ENCODE peak calls at places on chromosomes 1 and 21, in ten cellular contexts. P is H1, B is lower leg skin, Y is prostate gland, R is sigmoid colon, N is GM12891, L is GM12878, A is esophagus squamous epithelium, C is esophagus muscularis mucosa, Z is transverse colon. Q is an unnamed sample.

GRCh38 chr1:7218210-7218832 is 433.1 kb downstream of the CAMTA1 start:
- DNase-seq in Z (peak), Y (no peak), R (no peak), B (no peak), C (peak), P (peak), N (peak), L (no peak), A (no peak), Q (no peak)

GRCh38 chr1:224500802-224501201 is 66.2 kb upstream of the WDR26 start:
- DNase-seq in C (no peak), P (no peak), R (no peak), Y (no peak), B (no peak), N (no peak), A (no peak), L (no peak), Z (no peak), Q (no peak)

GRCh38 chr1:176692431-176692830 is 229.5 kb downstream of the PAPPA2 start:
- DNase-seq in L (no peak), C (no peak), A (no peak), R (peak), N (no peak), Z (peak), Y (no peak), P (no peak), B (no peak), Q (no peak)

GRCh38 chr1:189606795-189607476 is 870.7 kb downstream of the BRINP3 start:
- DNase-seq in B (no peak), N (no peak), A (no peak), P (no peak), L (no peak), Y (no peak), C (no peak), Z (no peak), R (no peak), Q (no peak)

GRCh38 chr1:59165353-59165752 is 131.5 kb upstream of the FGGY start:
- DNase-seq in L (no peak), N (no peak), A (no peak), R (no peak), P (no peak), Y (no peak), B (no peak), C (no peak), Z (no peak), Q (no peak)

GRCh38 chr1:1040004-1040991 is 20.4 kb downstream of the AGRN start:
- DNase-seq in Y (peak), N (peak), Z (peak), B (no peak), C (no peak), P (peak), R (peak), L (no peak), A (no peak), Q (no peak)

GRCh38 chr1:70896224-70896623 is 151.4 kb downstream of the PTGER3 start:
- DNase-seq in A (no peak), Y (no peak), B (no peak), N (no peak), Z (no peak), R (no peak), C (no peak), P (no peak), L (no peak), Q (no peak)

GRCh38 chr1:59664167-59664566 is 150.6 kb upstream of the HOOK1 start:
- DNase-seq in R (no peak), Z (no peak), N (no peak), B (no peak), P (no peak), A (no peak), L (no peak), C (no peak), Y (no peak), Q (no peak)

GRCh38 chr1:185789846-185790735 is 55.9 kb downstream of the HMCN1 start:
- DNase-seq in R (no peak), P (no peak), Z (no peak), N (no peak), A (no peak), C (no peak), Y (no peak), L (no peak), B (no peak), Q (no peak)

GRCh38 chr1:77671836-77672235 is 10.6 kb downstream of the ZZZ3 start:
- DNase-seq in Y (no peak), N (no peak), C (no peak), B (no peak), R (no peak), L (no peak), Z (no peak), P (no peak), A (no peak), Q (no peak)

GRCh38 chr1:234694661-234695060 is 84.7 kb upstream of the IRF2BP2 start:
- DNase-seq in C (no peak), L (no peak), Y (no peak), Z (no peak), N (no peak), A (no peak), P (no peak), R (no peak), B (no peak), Q (no peak)

GRCh38 chr1:185450123-185450788 is 133.2 kb upstream of the IVNS1ABP start:
- DNase-seq in P (no peak), A (no peak), Y (no peak), R (no peak), N (no peak), L (no peak), B (no peak), Z (peak), C (no peak), Q (no peak)

GRCh38 chr1:39981385-39981784 is 26.4 kb downstream of the MFSD2A start:
- DNase-seq in A (no peak), Y (no peak), R (no peak), B (no peak), C (no peak), P (no peak), N (no peak), Z (no peak), L (no peak), Q (no peak)

GRCh38 chr1:19197849-19198248 is 12.2 kb downstream of the UBR4 start:
- DNase-seq in Z (no peak), N (no peak), A (no peak), B (no peak), P (no peak), L (no peak), R (no peak), C (no peak), Y (no peak), Q (no peak)

GRCh38 chr1:232059726-232060360 is 433.3 kb downstream of the DISC1 start:
- DNase-seq in R (no peak), L (no peak), N (no peak), C (no peak), B (no peak), A (no peak), Y (no peak), P (no peak), Z (peak), Q (no peak)

GRCh38 chr1:13681921-13682320 is 18.1 kb upstream of the PRDM2 start:
- DNase-seq in B (no peak), Y (no peak), L (no peak), Z (no peak), N (no peak), A (no peak), R (no peak), C (no peak), P (no peak), Q (no peak)

GRCh38 chr1:176949033-176949662 is 215.4 kb downstream of the ASTN1 start:
- DNase-seq in R (no peak), Y (peak), P (peak), Z (peak), B (no peak), C (no peak), L (no peak), N (peak), A (no peak), Q (no peak)

GRCh38 chr1:34858901-34859441 is 578 bp downstream of the SMIM12 start:
- DNase-seq in A (no peak), B (no peak), N (peak), R (no peak), Y (no peak), C (no peak), L (no peak), P (no peak), Z (no peak), Q (no peak)

DNA sequence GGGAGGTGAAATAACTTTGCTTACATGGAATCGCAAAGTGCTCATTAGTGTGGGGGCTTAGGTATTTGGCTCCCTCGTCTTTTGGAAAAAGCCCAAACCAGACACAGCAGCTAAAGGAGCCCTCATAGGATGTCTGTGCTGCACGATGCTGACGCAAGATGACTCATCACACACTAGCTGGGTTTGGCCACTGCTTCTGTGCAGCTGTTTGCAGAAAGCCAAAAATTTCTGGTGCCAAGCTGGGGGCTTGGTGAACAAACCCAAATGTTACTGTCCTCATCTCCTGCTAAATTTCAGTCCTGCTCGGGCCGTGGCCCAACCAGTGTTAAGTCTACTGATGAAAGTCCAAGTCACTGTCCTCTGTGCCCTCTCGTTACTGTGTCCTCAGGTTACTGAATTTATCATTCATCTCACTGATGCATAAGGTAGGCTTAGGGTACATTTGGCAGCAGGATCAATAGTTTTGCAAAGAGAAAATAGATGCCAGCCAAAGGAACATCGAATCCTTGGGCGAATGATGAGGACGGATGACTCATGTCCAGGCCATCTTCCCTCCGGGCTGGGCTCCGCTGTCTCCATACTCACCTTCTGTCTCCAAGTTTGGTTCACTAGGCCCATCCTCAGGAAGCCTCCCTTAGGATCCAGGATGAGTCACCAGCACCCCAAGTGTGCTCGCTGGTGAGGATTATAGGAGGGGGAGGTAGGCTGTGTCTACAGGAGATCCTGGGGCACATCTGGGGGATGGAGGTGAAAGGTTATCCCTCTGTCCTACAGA is 177.7 kb downstream of the ADSS2 start:
- DNase-seq in R (peak), B (no peak), Y (no peak), A (no peak), C (no peak), N (no peak), Z (peak), P (no peak), L (no peak), Q (no peak)
- TF ChIP-seq POLR2A in R (no peak), B (no peak), Y (no peak), A (no peak), C (no peak), N (no peak), Z (no peak), P (no peak), L (no peak), Q (no peak)

DNA sequence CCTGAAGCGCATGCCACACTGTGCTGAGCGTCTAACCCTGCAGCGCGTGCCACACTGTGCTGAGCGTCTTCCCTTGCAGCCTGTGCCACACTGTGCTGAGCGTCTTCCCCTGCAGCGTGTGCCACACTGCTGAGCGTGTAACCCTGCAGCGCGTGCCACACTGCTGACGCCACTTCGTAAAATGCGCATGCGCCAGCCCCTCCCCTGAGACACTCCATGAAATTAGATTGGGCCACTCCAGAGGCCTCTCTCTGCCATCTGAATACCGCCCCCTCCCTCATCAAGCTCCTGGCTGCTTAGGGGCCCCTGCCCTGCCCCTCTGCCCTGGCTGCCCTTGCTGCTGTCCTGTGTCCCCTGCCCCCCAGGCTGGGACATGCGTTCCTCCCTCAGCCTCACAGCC is 84.8 kb downstream of the POFUT2 start:
- DNase-seq in L (no peak), Z (no peak), N (no peak), A (no peak), C (no peak), B (no peak), Y (no peak), R (no peak), P (no peak), Q (no peak)
- TF ChIP-seq POLR2A in L (no peak), Z (no peak), N (no peak), A (no peak), C (no peak), B (no peak), Y (no peak), R (no peak), P (no peak), Q (no peak)

GRCh38 chr1:22749919-22750670 is 39.5 kb downstream of the EPHB2 start:
- DNase-seq in L (peak), N (no peak), Z (peak), A (no peak), R (peak), Y (peak), B (peak), P (no peak), C (peak), Q (no peak)
- TF ChIP-seq POLR2A in L (no peak), N (no peak), Z (no peak), A (no peak), R (no peak), Y (no peak), B (no peak), P (no peak), C (no peak), Q (no peak)

GRCh38 chr1:206507395-206508129 is at the start of gene RASSF5:
- DNase-seq in N (peak), R (peak), A (peak), C (peak), L (no peak), B (peak), Z (peak), P (peak), Y (peak), Q (no peak)
- TF ChIP-seq POLR2A in N (no peak), R (no peak), A (no peak), C (peak), L (peak), B (no peak), Z (peak), P (peak), Y (peak), Q (peak)

DNA sequence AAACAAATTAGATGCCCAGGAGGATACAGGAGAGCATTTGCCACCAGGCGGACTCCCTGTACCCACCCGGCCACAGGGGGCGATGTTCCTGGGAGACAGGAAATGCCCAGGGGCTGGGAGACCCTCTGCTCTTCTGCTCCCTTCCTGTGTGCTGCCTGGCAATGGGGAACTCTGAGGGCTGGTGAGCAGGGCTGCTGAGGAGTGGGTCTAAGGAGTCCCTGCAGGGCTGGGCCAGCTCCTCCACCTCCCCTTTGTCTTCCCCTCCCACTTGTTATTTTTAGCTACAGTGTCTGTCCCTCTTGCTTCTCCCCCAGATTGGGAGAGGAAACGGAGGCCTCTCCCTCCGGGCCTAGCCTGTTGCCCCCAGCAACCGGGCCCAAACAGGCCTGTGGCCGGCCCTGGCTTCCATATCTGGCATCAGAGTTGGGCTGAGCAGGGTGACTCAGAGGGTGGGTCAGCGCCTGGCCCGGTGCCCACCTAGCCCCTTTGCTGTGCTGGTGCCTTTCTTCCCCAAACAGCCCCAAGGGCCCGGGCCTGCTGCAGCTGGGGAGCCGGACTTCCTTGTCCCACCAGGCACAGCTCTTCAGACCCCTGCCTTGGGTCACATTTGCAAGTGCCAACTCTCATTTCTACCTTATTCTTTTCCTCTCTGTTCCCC is 11.7 kb downstream of the LMNA start:
- DNase-seq in P (peak), R (peak), N (no peak), L (no peak), Z (peak), B (peak), A (peak), Y (no peak), C (peak), Q (no peak)
- TF ChIP-seq POLR2A in P (no peak), R (no peak), N (no peak), L (peak), Z (peak), B (no peak), A (no peak), Y (peak), C (no peak), Q (no peak)

GRCh38 chr1:11099310-11100148 is at the start of gene EXOSC10:
- DNase-seq in N (peak), C (peak), P (peak), A (peak), Z (peak), Y (peak), L (peak), R (peak), B (peak), Q (no peak)
- TF ChIP-seq POLR2A in N (peak), C (peak), P (peak), A (peak), Z (peak), Y (peak), L (peak), R (peak), B (no peak), Q (no peak)

DNA sequence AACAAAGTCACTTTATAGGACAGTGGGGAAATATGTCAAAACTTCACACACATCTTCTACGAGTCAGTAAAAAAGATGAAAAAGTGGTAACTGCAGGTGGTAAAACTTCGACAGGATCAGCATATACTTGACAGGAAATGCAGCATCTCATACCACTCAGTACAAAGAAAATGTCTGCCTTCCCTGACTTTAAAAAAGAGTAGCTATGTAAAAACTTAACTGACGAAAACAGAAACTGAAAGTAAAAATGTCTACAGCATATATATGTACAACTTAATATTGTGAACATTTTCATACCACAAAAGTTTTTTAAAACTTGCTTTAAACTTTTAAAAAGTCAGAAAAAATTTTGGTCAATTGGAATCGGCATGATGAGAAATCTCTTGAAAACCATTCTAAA is 857 bp downstream of the PSMA5 start:
- DNase-seq in A (no peak), Y (no peak), R (no peak), C (no peak), P (no peak), N (peak), Z (no peak), L (peak), B (no peak), Q (no peak)
- TF ChIP-seq POLR2A in A (no peak), Y (no peak), R (no peak), C (no peak), P (no peak), N (no peak), Z (no peak), L (no peak), B (no peak), Q (no peak)

GRCh38 chr1:111769517-111770146 is 13.9 kb downstream of the DDX20 start:
- DNase-seq in N (no peak), Z (peak), Y (peak), R (no peak), C (no peak), L (peak), B (no peak), A (no peak), P (no peak), Q (no peak)
- TF ChIP-seq POLR2A in N (no peak), Z (no peak), Y (no peak), R (no peak), C (no peak), L (no peak), B (no peak), A (no peak), P (no peak), Q (no peak)

Q was measured in vagina.